ENCODE peak calls at places on chromosomes 12 and 14, in eight cellular contexts. K is heart left ventricle, F is adrenal gland, H is HCT116, C is transverse colon, Z is ovary, N is right lobe of liver, D is left lung. G is an unnamed sample.

GRCh38 chr14:74712499-74713394 is at the start of the genes AREL1 and FCF1:
- DNase-seq in K (peak; percentile 86), F (peak; percentile 85), H (peak; percentile 85), C (peak; percentile 84), Z (peak; percentile 79), N (peak; percentile 82), D (peak; percentile 82), G (peak; percentile 72)

GRCh38 chr12:46269429-46270241 is 792 bp upstream of the SLC38A1 start:
- DNase-seq in K (no peak), F (no peak), H (no peak), C (peak; percentile 63), Z (no peak), N (no peak), D (no peak), G (no peak)

GRCh38 chr12:101982307-101982706 is 79.5 kb downstream of the WASHC3 start:
- DNase-seq in K (no peak), F (no peak), H (no peak), C (no peak), Z (no peak), N (no peak), D (no peak), G (no peak)

GRCh38 chr12:3944620-3945019 is 71.4 kb upstream of the PARP11 start:
- DNase-seq in K (no peak), F (no peak), H (no peak), C (no peak), Z (no peak), N (no peak), D (no peak), G (no peak)

GRCh38 chr12:1054103-1054838 is 63.2 kb downstream of the ERC1 start:
- DNase-seq in K (no peak), F (peak; percentile 13), H (no peak), C (no peak), Z (no peak), N (no peak), D (no peak), G (no peak)

GRCh38 chr12:95551913-95552516 is 739 bp upstream of the USP44 start:
- DNase-seq in K (no peak), F (no peak), H (no peak), C (no peak), Z (no peak), N (no peak), D (no peak), G (no peak)

GRCh38 chr12:130816055-130816454 is 23.0 kb downstream of the STX2 start:
- DNase-seq in K (no peak), F (no peak), H (no peak), C (no peak), Z (no peak), N (no peak), D (no peak), G (no peak)

GRCh38 chr12:53467880-53468279 is 16.0 kb downstream of the PCBP2 start:
- DNase-seq in K (no peak), F (no peak), H (no peak), C (no peak), Z (no peak), N (no peak), D (no peak), G (no peak)

GRCh38 chr14:94748667-94749347 is 21.1 kb downstream of the GSC start:
- DNase-seq in K (no peak), F (no peak), H (peak; percentile 59), C (peak; percentile 17), Z (no peak), N (no peak), D (no peak), G (peak; percentile 58)

GRCh38 chr14:77026930-77027537 is 1.5 kb downstream of the IRF2BPL start:
- DNase-seq in K (peak; percentile 57), F (peak; percentile 40), H (no peak), C (no peak), Z (peak; percentile 73), N (peak; percentile 64), D (no peak), G (no peak)

GRCh38 chr14:94889520-94890312 is 119.8 kb upstream of the GSC start:
- DNase-seq in K (no peak), F (no peak), H (no peak), C (no peak), Z (no peak), N (no peak), D (no peak), G (no peak)

GRCh38 chr12:15000575-15000974 is 27.7 kb downstream of the PDE6H start:
- DNase-seq in K (no peak), F (no peak), H (no peak), C (no peak), Z (no peak), N (no peak), D (no peak), G (no peak)

GRCh38 chr12:120367252-120367923 is 1.6 kb downstream of the MSI1 start:
- DNase-seq in K (no peak), F (no peak), H (no peak), C (peak; percentile 24), Z (no peak), N (no peak), D (no peak), G (peak; percentile 79)

GRCh38 chr12:22164101-22164500 is 118.1 kb downstream of the CMAS start:
- DNase-seq in K (no peak), F (no peak), H (no peak), C (no peak), Z (no peak), N (no peak), D (no peak), G (no peak)

GRCh38 chr12:93536766-93537515 is 35.5 kb upstream of the SOCS2 start:
- DNase-seq in K (no peak), F (no peak), H (no peak), C (no peak), Z (no peak), N (no peak), D (no peak), G (no peak)

GRCh38 chr12:88684610-88685009 is 104.3 kb upstream of the KITLG start:
- DNase-seq in K (no peak), F (no peak), H (no peak), C (peak; percentile 12), Z (no peak), N (no peak), D (no peak), G (no peak)

GRCh38 chr14:80621701-80622100 is 319.8 kb downstream of the CEP128 start:
- DNase-seq in K (no peak), F (no peak), H (peak; percentile 16), C (no peak), Z (no peak), N (no peak), D (no peak), G (no peak)

DNA sequence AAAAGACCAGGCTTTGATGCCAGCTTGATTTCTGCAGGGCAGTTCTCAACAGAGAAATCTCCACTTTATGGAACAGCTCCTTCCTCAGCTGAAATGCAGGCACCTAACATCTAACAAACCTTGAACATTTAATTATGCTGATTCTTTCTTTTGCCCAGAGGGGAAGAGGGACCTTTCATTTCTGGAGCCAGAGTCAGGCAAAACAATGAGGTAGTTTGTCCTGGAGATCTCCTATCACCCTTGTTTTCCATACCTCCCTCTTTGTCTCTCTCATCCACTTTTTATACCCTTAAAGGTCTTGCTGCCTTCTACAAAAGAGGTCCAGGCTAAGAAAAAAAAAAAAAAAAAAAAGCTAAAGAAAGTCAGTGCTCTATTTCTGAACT is 26.1 kb upstream of the RASSF3 start:
- DNase-seq in K (no peak), F (no peak), H (no peak), C (no peak), Z (no peak), N (no peak), D (no peak), G (no peak)
- H3K27ac ChIP-seq in K (peak overlapping the region; percentile 48), F (no peak overlapping the region), H (no peak overlapping the region), C (no peak overlapping the region), Z (peak overlapping the region; percentile 1), N (no peak overlapping the region), D (peak overlapping the region; percentile 11), G (peak overlapping the region; percentile 44)

GRCh38 chr14:68780358-68781160 is 12.3 kb downstream of the ZFP36L1 start:
- DNase-seq in K (peak; percentile 76), F (peak; percentile 40), H (no peak), C (peak; percentile 68), Z (peak; percentile 82), N (no peak), D (peak; percentile 75), G (peak; percentile 88)
- H3K27ac ChIP-seq in K (peak overlapping the region; percentile 53), F (no peak overlapping the region), H (peak overlapping the region; percentile 88), C (peak overlapping the region; percentile 97), Z (peak overlapping the region; percentile 72), N (peak overlapping the region; percentile 56), D (peak overlapping the region; percentile 76), G (peak overlapping the region; percentile 95)

GRCh38 chr14:64549805-64550538 is at the start of gene PPP1R36:
- DNase-seq in K (peak; percentile 41), F (peak; percentile 25), H (no peak), C (peak; percentile 81), Z (no peak), N (peak; percentile 51), D (no peak), G (no peak)

GRCh38 chr14:64544607-64545312 is 4.2 kb downstream of the HSPA2 start:
- DNase-seq in K (no peak), F (no peak), H (no peak), C (no peak), Z (no peak), N (no peak), D (no peak), G (no peak)

GRCh38 chr14:64550539-64551333 is 975 bp downstream of the PPP1R36 start:
- DNase-seq in K (no peak), F (no peak), H (no peak), C (no peak), Z (no peak), N (no peak), D (no peak), G (no peak)

GRCh38 chr14:64554551-64554950 is 4.8 kb downstream of the PPP1R36 start:
- DNase-seq in K (no peak), F (no peak), H (no peak), C (no peak), Z (no peak), N (no peak), D (no peak), G (no peak)

DNA sequence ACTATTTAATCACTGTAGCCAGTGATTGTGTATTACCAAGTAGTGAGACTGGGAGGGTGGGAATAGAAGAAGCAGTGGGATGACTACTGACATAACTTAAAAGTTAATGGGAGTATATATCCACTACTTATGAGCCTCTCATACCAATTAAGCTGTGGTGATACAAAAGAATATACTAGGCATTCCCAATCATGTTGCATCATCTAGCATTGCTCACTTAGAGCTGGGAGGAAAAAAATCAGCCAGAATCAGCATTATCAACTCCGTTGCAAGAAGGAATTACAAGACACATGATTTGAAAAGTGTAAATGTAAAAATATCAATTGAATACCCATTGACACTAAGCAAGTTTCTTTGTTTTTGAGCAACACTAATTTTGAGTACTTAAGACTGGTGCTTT is 745 bp upstream of the PPP1R36 start:
- DNase-seq in K (no peak), F (no peak), H (no peak), C (no peak), Z (no peak), N (no peak), D (no peak), G (no peak)
- H3K27ac ChIP-seq in K (no peak overlapping the region), F (no peak overlapping the region), H (no peak overlapping the region), C (no peak overlapping the region), Z (no peak overlapping the region), N (no peak overlapping the region), D (no peak overlapping the region), G (no peak overlapping the region)

DNA sequence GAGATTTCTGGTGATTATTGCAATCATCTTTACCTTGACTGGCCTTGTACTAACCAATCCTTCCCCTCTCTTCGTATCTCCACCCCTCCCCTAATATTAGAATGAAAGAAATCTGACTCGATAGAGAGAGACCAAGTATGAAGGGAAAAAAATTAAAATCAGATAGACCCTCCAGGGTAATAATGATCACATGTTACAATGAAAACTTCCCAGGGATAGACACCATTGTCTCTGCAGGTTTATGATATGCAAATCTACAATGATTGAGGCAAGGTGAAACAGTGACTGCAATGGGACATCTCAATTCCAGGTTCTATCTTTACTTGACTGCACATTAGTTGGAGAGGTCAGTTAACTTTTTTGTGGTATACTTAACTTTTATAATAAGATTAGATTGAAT is 1.5 kb upstream of the NFKBIA start:
- DNase-seq in K (no peak), F (no peak), H (no peak), C (no peak), Z (no peak), N (no peak), D (no peak), G (no peak)
- H3K27ac ChIP-seq in K (peak overlapping the region; percentile 100), F (no peak overlapping the region), H (no peak overlapping the region), C (peak overlapping the region; percentile 100), Z (peak overlapping the region; percentile 99), N (peak overlapping the region; percentile 99), D (peak overlapping the region; percentile 99), G (no peak overlapping the region)